ENCODE peak calls at places on chromosome 1, in six cellular contexts. One of them, this sample, is unnamed.

GRCh38 chr1:44217809-44218410 is 4.6 kb downstream of the DMAP1 start:
- DNase-seq in amniotic stem cell: peak; percentile 16
- DNase-seq in NCI-H1105 treated with DMSO at 0.1 percent for 48 hours: peak; percentile 52
- DNase-seq in stimulated activated CD8-positive, alpha-beta memory T cell treated with anti-CD3 and anti-CD28 coated beads, Interleukin-4, amount 100 ng/mL, for 48 hours: peak; percentile 89
- DNase-seq in stimulated activated CD4-positive, alpha-beta T cell treated with anti-CD3 and anti-CD28 coated beads, Interleukin-1b, Interleukin-23, amount 100 ng/mL, for 4 hours: peak; percentile 69
- DNase-seq in anterior cingulate cortex: peak; percentile 61
- DNase-seq in this sample: peak; percentile 58

GRCh38 chr1:151944110-151944858 is 35.0 kb upstream of the THEM4 start:
- DNase-seq in amniotic stem cell: no peak
- DNase-seq in NCI-H1105 treated with DMSO at 0.1 percent for 48 hours: no peak
- DNase-seq in stimulated activated CD8-positive, alpha-beta memory T cell treated with anti-CD3 and anti-CD28 coated beads, Interleukin-4, amount 100 ng/mL, for 48 hours: no peak
- DNase-seq in stimulated activated CD4-positive, alpha-beta T cell treated with anti-CD3 and anti-CD28 coated beads, Interleukin-1b, Interleukin-23, amount 100 ng/mL, for 4 hours: no peak
- DNase-seq in anterior cingulate cortex: no peak
- DNase-seq in this sample: no peak

GRCh38 chr1:164155337-164155850 is 403.6 kb upstream of the PBX1 start:
- DNase-seq in amniotic stem cell: no peak
- DNase-seq in NCI-H1105 treated with DMSO at 0.1 percent for 48 hours: no peak
- DNase-seq in stimulated activated CD8-positive, alpha-beta memory T cell treated with anti-CD3 and anti-CD28 coated beads, Interleukin-4, amount 100 ng/mL, for 48 hours: no peak
- DNase-seq in stimulated activated CD4-positive, alpha-beta T cell treated with anti-CD3 and anti-CD28 coated beads, Interleukin-1b, Interleukin-23, amount 100 ng/mL, for 4 hours: no peak
- DNase-seq in anterior cingulate cortex: no peak
- DNase-seq in this sample: no peak

GRCh38 chr1:17606826-17607440 is 67.4 kb downstream of the ARHGEF10L start:
- DNase-seq in amniotic stem cell: no peak
- DNase-seq in NCI-H1105 treated with DMSO at 0.1 percent for 48 hours: peak; percentile 32
- DNase-seq in stimulated activated CD8-positive, alpha-beta memory T cell treated with anti-CD3 and anti-CD28 coated beads, Interleukin-4, amount 100 ng/mL, for 48 hours: peak; percentile 78
- DNase-seq in stimulated activated CD4-positive, alpha-beta T cell treated with anti-CD3 and anti-CD28 coated beads, Interleukin-1b, Interleukin-23, amount 100 ng/mL, for 4 hours: peak; percentile 7
- DNase-seq in anterior cingulate cortex: peak; percentile 56
- DNase-seq in this sample: peak; percentile 26

GRCh38 chr1:108568589-108568988 is 8.7 kb downstream of the EEIG2 start:
- DNase-seq in amniotic stem cell: no peak
- DNase-seq in NCI-H1105 treated with DMSO at 0.1 percent for 48 hours: no peak
- DNase-seq in stimulated activated CD8-positive, alpha-beta memory T cell treated with anti-CD3 and anti-CD28 coated beads, Interleukin-4, amount 100 ng/mL, for 48 hours: no peak
- DNase-seq in stimulated activated CD4-positive, alpha-beta T cell treated with anti-CD3 and anti-CD28 coated beads, Interleukin-1b, Interleukin-23, amount 100 ng/mL, for 4 hours: no peak
- DNase-seq in anterior cingulate cortex: no peak
- DNase-seq in this sample: no peak

GRCh38 chr1:60055336-60055735 is 18.2 kb downstream of the C1orf87 start:
- DNase-seq in amniotic stem cell: no peak
- DNase-seq in NCI-H1105 treated with DMSO at 0.1 percent for 48 hours: no peak
- DNase-seq in stimulated activated CD8-positive, alpha-beta memory T cell treated with anti-CD3 and anti-CD28 coated beads, Interleukin-4, amount 100 ng/mL, for 48 hours: no peak
- DNase-seq in stimulated activated CD4-positive, alpha-beta T cell treated with anti-CD3 and anti-CD28 coated beads, Interleukin-1b, Interleukin-23, amount 100 ng/mL, for 4 hours: no peak
- DNase-seq in anterior cingulate cortex: no peak
- DNase-seq in this sample: no peak

GRCh38 chr1:49686107-49686506 is 337.6 kb downstream of the AGBL4 start:
- DNase-seq in amniotic stem cell: no peak
- DNase-seq in NCI-H1105 treated with DMSO at 0.1 percent for 48 hours: peak; percentile 9
- DNase-seq in stimulated activated CD8-positive, alpha-beta memory T cell treated with anti-CD3 and anti-CD28 coated beads, Interleukin-4, amount 100 ng/mL, for 48 hours: no peak
- DNase-seq in stimulated activated CD4-positive, alpha-beta T cell treated with anti-CD3 and anti-CD28 coated beads, Interleukin-1b, Interleukin-23, amount 100 ng/mL, for 4 hours: no peak
- DNase-seq in anterior cingulate cortex: no peak
- DNase-seq in this sample: no peak

GRCh38 chr1:34763142-34763781 is 3.7 kb downstream of the GJB4 start:
- DNase-seq in amniotic stem cell: no peak
- DNase-seq in NCI-H1105 treated with DMSO at 0.1 percent for 48 hours: no peak
- DNase-seq in stimulated activated CD8-positive, alpha-beta memory T cell treated with anti-CD3 and anti-CD28 coated beads, Interleukin-4, amount 100 ng/mL, for 48 hours: no peak
- DNase-seq in stimulated activated CD4-positive, alpha-beta T cell treated with anti-CD3 and anti-CD28 coated beads, Interleukin-1b, Interleukin-23, amount 100 ng/mL, for 4 hours: no peak
- DNase-seq in anterior cingulate cortex: no peak
- DNase-seq in this sample: no peak

GRCh38 chr1:106564192-106564591 is 492.3 kb upstream of the PRMT6 start:
- DNase-seq in amniotic stem cell: no peak
- DNase-seq in NCI-H1105 treated with DMSO at 0.1 percent for 48 hours: no peak
- DNase-seq in stimulated activated CD8-positive, alpha-beta memory T cell treated with anti-CD3 and anti-CD28 coated beads, Interleukin-4, amount 100 ng/mL, for 48 hours: no peak
- DNase-seq in stimulated activated CD4-positive, alpha-beta T cell treated with anti-CD3 and anti-CD28 coated beads, Interleukin-1b, Interleukin-23, amount 100 ng/mL, for 4 hours: no peak
- DNase-seq in anterior cingulate cortex: no peak
- DNase-seq in this sample: no peak

GRCh38 chr1:17648457-17649145 is 106.5 kb upstream of the ACTL8 start:
- DNase-seq in amniotic stem cell: no peak
- DNase-seq in NCI-H1105 treated with DMSO at 0.1 percent for 48 hours: no peak
- DNase-seq in stimulated activated CD8-positive, alpha-beta memory T cell treated with anti-CD3 and anti-CD28 coated beads, Interleukin-4, amount 100 ng/mL, for 48 hours: no peak
- DNase-seq in stimulated activated CD4-positive, alpha-beta T cell treated with anti-CD3 and anti-CD28 coated beads, Interleukin-1b, Interleukin-23, amount 100 ng/mL, for 4 hours: no peak
- DNase-seq in anterior cingulate cortex: no peak
- DNase-seq in this sample: no peak

GRCh38 chr1:205248793-205249601 is 21.3 kb downstream of the TMCC2 start:
- DNase-seq in amniotic stem cell: no peak
- DNase-seq in NCI-H1105 treated with DMSO at 0.1 percent for 48 hours: peak; percentile 65
- DNase-seq in stimulated activated CD8-positive, alpha-beta memory T cell treated with anti-CD3 and anti-CD28 coated beads, Interleukin-4, amount 100 ng/mL, for 48 hours: no peak
- DNase-seq in stimulated activated CD4-positive, alpha-beta T cell treated with anti-CD3 and anti-CD28 coated beads, Interleukin-1b, Interleukin-23, amount 100 ng/mL, for 4 hours: no peak
- DNase-seq in anterior cingulate cortex: peak; percentile 68
- DNase-seq in this sample: no peak

GRCh38 chr1:65440322-65440864 is 19.9 kb downstream of the LEPR start:
- DNase-seq in amniotic stem cell: no peak
- DNase-seq in NCI-H1105 treated with DMSO at 0.1 percent for 48 hours: no peak
- DNase-seq in stimulated activated CD8-positive, alpha-beta memory T cell treated with anti-CD3 and anti-CD28 coated beads, Interleukin-4, amount 100 ng/mL, for 48 hours: no peak
- DNase-seq in stimulated activated CD4-positive, alpha-beta T cell treated with anti-CD3 and anti-CD28 coated beads, Interleukin-1b, Interleukin-23, amount 100 ng/mL, for 4 hours: no peak
- DNase-seq in anterior cingulate cortex: no peak
- DNase-seq in this sample: no peak

GRCh38 chr1:102772831-102773230 is 335.5 kb downstream of the COL11A1 start:
- DNase-seq in amniotic stem cell: no peak
- DNase-seq in NCI-H1105 treated with DMSO at 0.1 percent for 48 hours: no peak
- DNase-seq in stimulated activated CD8-positive, alpha-beta memory T cell treated with anti-CD3 and anti-CD28 coated beads, Interleukin-4, amount 100 ng/mL, for 48 hours: no peak
- DNase-seq in stimulated activated CD4-positive, alpha-beta T cell treated with anti-CD3 and anti-CD28 coated beads, Interleukin-1b, Interleukin-23, amount 100 ng/mL, for 4 hours: no peak
- DNase-seq in anterior cingulate cortex: no peak
- DNase-seq in this sample: no peak

GRCh38 chr1:43270421-43271095 is 775 bp downstream of the TMEM125 start:
- DNase-seq in amniotic stem cell: no peak
- DNase-seq in NCI-H1105 treated with DMSO at 0.1 percent for 48 hours: peak; percentile 79
- DNase-seq in stimulated activated CD8-positive, alpha-beta memory T cell treated with anti-CD3 and anti-CD28 coated beads, Interleukin-4, amount 100 ng/mL, for 48 hours: peak; percentile 36
- DNase-seq in stimulated activated CD4-positive, alpha-beta T cell treated with anti-CD3 and anti-CD28 coated beads, Interleukin-1b, Interleukin-23, amount 100 ng/mL, for 4 hours: peak; percentile 6
- DNase-seq in anterior cingulate cortex: no peak
- DNase-seq in this sample: peak; percentile 15

GRCh38 chr1:228463009-228463558 is 24.1 kb upstream of the RNF187 start:
- DNase-seq in amniotic stem cell: no peak
- DNase-seq in NCI-H1105 treated with DMSO at 0.1 percent for 48 hours: no peak
- DNase-seq in stimulated activated CD8-positive, alpha-beta memory T cell treated with anti-CD3 and anti-CD28 coated beads, Interleukin-4, amount 100 ng/mL, for 48 hours: no peak
- DNase-seq in stimulated activated CD4-positive, alpha-beta T cell treated with anti-CD3 and anti-CD28 coated beads, Interleukin-1b, Interleukin-23, amount 100 ng/mL, for 4 hours: no peak
- DNase-seq in anterior cingulate cortex: no peak
- DNase-seq in this sample: no peak

GRCh38 chr1:47809301-47810084 is 187.7 kb downstream of the TRABD2B start:
- DNase-seq in amniotic stem cell: no peak
- DNase-seq in NCI-H1105 treated with DMSO at 0.1 percent for 48 hours: no peak
- DNase-seq in stimulated activated CD8-positive, alpha-beta memory T cell treated with anti-CD3 and anti-CD28 coated beads, Interleukin-4, amount 100 ng/mL, for 48 hours: no peak
- DNase-seq in stimulated activated CD4-positive, alpha-beta T cell treated with anti-CD3 and anti-CD28 coated beads, Interleukin-1b, Interleukin-23, amount 100 ng/mL, for 4 hours: no peak
- DNase-seq in anterior cingulate cortex: no peak
- DNase-seq in this sample: no peak

GRCh38 chr1:94039871-94040569 is 80.9 kb downstream of the ABCA4 start:
- DNase-seq in amniotic stem cell: no peak
- DNase-seq in NCI-H1105 treated with DMSO at 0.1 percent for 48 hours: no peak
- DNase-seq in stimulated activated CD8-positive, alpha-beta memory T cell treated with anti-CD3 and anti-CD28 coated beads, Interleukin-4, amount 100 ng/mL, for 48 hours: no peak
- DNase-seq in stimulated activated CD4-positive, alpha-beta T cell treated with anti-CD3 and anti-CD28 coated beads, Interleukin-1b, Interleukin-23, amount 100 ng/mL, for 4 hours: no peak
- DNase-seq in anterior cingulate cortex: no peak
- DNase-seq in this sample: no peak

GRCh38 chr1:46735708-46736324 is 16.9 kb upstream of the EFCAB14 start:
- DNase-seq in amniotic stem cell: peak; percentile 2
- DNase-seq in NCI-H1105 treated with DMSO at 0.1 percent for 48 hours: no peak
- DNase-seq in stimulated activated CD8-positive, alpha-beta memory T cell treated with anti-CD3 and anti-CD28 coated beads, Interleukin-4, amount 100 ng/mL, for 48 hours: no peak
- DNase-seq in stimulated activated CD4-positive, alpha-beta T cell treated with anti-CD3 and anti-CD28 coated beads, Interleukin-1b, Interleukin-23, amount 100 ng/mL, for 4 hours: no peak
- DNase-seq in anterior cingulate cortex: no peak
- DNase-seq in this sample: no peak

GRCh38 chr1:117575586-117576225 is 30.1 kb upstream of the TENT5C start:
- DNase-seq in amniotic stem cell: no peak
- DNase-seq in NCI-H1105 treated with DMSO at 0.1 percent for 48 hours: no peak
- DNase-seq in stimulated activated CD8-positive, alpha-beta memory T cell treated with anti-CD3 and anti-CD28 coated beads, Interleukin-4, amount 100 ng/mL, for 48 hours: no peak
- DNase-seq in stimulated activated CD4-positive, alpha-beta T cell treated with anti-CD3 and anti-CD28 coated beads, Interleukin-1b, Interleukin-23, amount 100 ng/mL, for 4 hours: no peak
- DNase-seq in anterior cingulate cortex: no peak
- DNase-seq in this sample: no peak

GRCh38 chr1:79663916-79664315 is 657.4 kb upstream of the ADGRL4 start:
- DNase-seq in amniotic stem cell: peak; percentile 10
- DNase-seq in NCI-H1105 treated with DMSO at 0.1 percent for 48 hours: no peak
- DNase-seq in stimulated activated CD8-positive, alpha-beta memory T cell treated with anti-CD3 and anti-CD28 coated beads, Interleukin-4, amount 100 ng/mL, for 48 hours: no peak
- DNase-seq in stimulated activated CD4-positive, alpha-beta T cell treated with anti-CD3 and anti-CD28 coated beads, Interleukin-1b, Interleukin-23, amount 100 ng/mL, for 4 hours: no peak
- DNase-seq in anterior cingulate cortex: no peak
- DNase-seq in this sample: no peak

GRCh38 chr1:85465791-85466134 is 804 bp upstream of the DDAH1 start:
- DNase-seq in amniotic stem cell: no peak
- DNase-seq in NCI-H1105 treated with DMSO at 0.1 percent for 48 hours: no peak
- DNase-seq in stimulated activated CD8-positive, alpha-beta memory T cell treated with anti-CD3 and anti-CD28 coated beads, Interleukin-4, amount 100 ng/mL, for 48 hours: no peak
- DNase-seq in stimulated activated CD4-positive, alpha-beta T cell treated with anti-CD3 and anti-CD28 coated beads, Interleukin-1b, Interleukin-23, amount 100 ng/mL, for 4 hours: no peak
- DNase-seq in anterior cingulate cortex: no peak
- DNase-seq in this sample: no peak

GRCh38 chr1:117534995-117535467 is 70.8 kb upstream of the TENT5C start:
- DNase-seq in amniotic stem cell: no peak
- DNase-seq in NCI-H1105 treated with DMSO at 0.1 percent for 48 hours: peak; percentile 49
- DNase-seq in stimulated activated CD8-positive, alpha-beta memory T cell treated with anti-CD3 and anti-CD28 coated beads, Interleukin-4, amount 100 ng/mL, for 48 hours: peak; percentile 51
- DNase-seq in stimulated activated CD4-positive, alpha-beta T cell treated with anti-CD3 and anti-CD28 coated beads, Interleukin-1b, Interleukin-23, amount 100 ng/mL, for 4 hours: peak; percentile 15
- DNase-seq in anterior cingulate cortex: no peak
- DNase-seq in this sample: peak; percentile 26

GRCh38 chr1:33814166-33814565 is 49.7 kb upstream of the HMGB4 start:
- DNase-seq in amniotic stem cell: no peak
- DNase-seq in NCI-H1105 treated with DMSO at 0.1 percent for 48 hours: no peak
- DNase-seq in stimulated activated CD8-positive, alpha-beta memory T cell treated with anti-CD3 and anti-CD28 coated beads, Interleukin-4, amount 100 ng/mL, for 48 hours: no peak
- DNase-seq in stimulated activated CD4-positive, alpha-beta T cell treated with anti-CD3 and anti-CD28 coated beads, Interleukin-1b, Interleukin-23, amount 100 ng/mL, for 4 hours: no peak
- DNase-seq in anterior cingulate cortex: no peak
- DNase-seq in this sample: no peak

GRCh38 chr1:43329995-43330751 is 7.4 kb upstream of the MPL start:
- DNase-seq in amniotic stem cell: peak; percentile 14
- DNase-seq in NCI-H1105 treated with DMSO at 0.1 percent for 48 hours: no peak
- DNase-seq in stimulated activated CD8-positive, alpha-beta memory T cell treated with anti-CD3 and anti-CD28 coated beads, Interleukin-4, amount 100 ng/mL, for 48 hours: peak; percentile 79
- DNase-seq in stimulated activated CD4-positive, alpha-beta T cell treated with anti-CD3 and anti-CD28 coated beads, Interleukin-1b, Interleukin-23, amount 100 ng/mL, for 4 hours: peak; percentile 41
- DNase-seq in anterior cingulate cortex: no peak
- DNase-seq in this sample: no peak

GRCh38 chr1:119674835-119675289 is 26.8 kb upstream of the ZNF697 start:
- DNase-seq in amniotic stem cell: peak; percentile 28
- DNase-seq in NCI-H1105 treated with DMSO at 0.1 percent for 48 hours: peak; percentile 83
- DNase-seq in stimulated activated CD8-positive, alpha-beta memory T cell treated with anti-CD3 and anti-CD28 coated beads, Interleukin-4, amount 100 ng/mL, for 48 hours: peak; percentile 33
- DNase-seq in stimulated activated CD4-positive, alpha-beta T cell treated with anti-CD3 and anti-CD28 coated beads, Interleukin-1b, Interleukin-23, amount 100 ng/mL, for 4 hours: no peak
- DNase-seq in anterior cingulate cortex: peak; percentile 16
- DNase-seq in this sample: no peak

GRCh38 chr1:230169454-230170152 is 102.6 kb downstream of the GALNT2 start:
- DNase-seq in amniotic stem cell: no peak
- DNase-seq in NCI-H1105 treated with DMSO at 0.1 percent for 48 hours: no peak
- DNase-seq in stimulated activated CD8-positive, alpha-beta memory T cell treated with anti-CD3 and anti-CD28 coated beads, Interleukin-4, amount 100 ng/mL, for 48 hours: peak; percentile 18
- DNase-seq in stimulated activated CD4-positive, alpha-beta T cell treated with anti-CD3 and anti-CD28 coated beads, Interleukin-1b, Interleukin-23, amount 100 ng/mL, for 4 hours: no peak
- DNase-seq in anterior cingulate cortex: no peak
- DNase-seq in this sample: no peak

GRCh38 chr1:114340906-114341698 is 169.9 kb downstream of the TRIM33 start:
- DNase-seq in amniotic stem cell: no peak
- DNase-seq in NCI-H1105 treated with DMSO at 0.1 percent for 48 hours: no peak
- DNase-seq in stimulated activated CD8-positive, alpha-beta memory T cell treated with anti-CD3 and anti-CD28 coated beads, Interleukin-4, amount 100 ng/mL, for 48 hours: no peak
- DNase-seq in stimulated activated CD4-positive, alpha-beta T cell treated with anti-CD3 and anti-CD28 coated beads, Interleukin-1b, Interleukin-23, amount 100 ng/mL, for 4 hours: no peak
- DNase-seq in anterior cingulate cortex: no peak
- DNase-seq in this sample: no peak

GRCh38 chr1:219805191-219805590 is 123.2 kb downstream of the SLC30A10 start:
- DNase-seq in amniotic stem cell: no peak
- DNase-seq in NCI-H1105 treated with DMSO at 0.1 percent for 48 hours: no peak
- DNase-seq in stimulated activated CD8-positive, alpha-beta memory T cell treated with anti-CD3 and anti-CD28 coated beads, Interleukin-4, amount 100 ng/mL, for 48 hours: no peak
- DNase-seq in stimulated activated CD4-positive, alpha-beta T cell treated with anti-CD3 and anti-CD28 coated beads, Interleukin-1b, Interleukin-23, amount 100 ng/mL, for 4 hours: no peak
- DNase-seq in anterior cingulate cortex: no peak
- DNase-seq in this sample: no peak